ENCODE peak calls at places on chromosomes 4 and X, in seven cellular contexts. C, P, Y, I, V, U and X are unnamed samples.

GRCh38 chr4:145812902-145813301 is 125.7 kb downstream of the ZNF827 start:
- DNase-seq in C (no peak), P (no peak), Y (no peak), I (no peak), V (peak), U (no peak), X (peak)

GRCh38 chr4:42627887-42628646 is 28.8 kb downstream of the ATP8A1 start:
- DNase-seq in C (no peak), P (peak), Y (peak), I (no peak), V (no peak), U (peak), X (no peak)

GRCh38 chr4:3096207-3096606 is 21.7 kb downstream of the HTT start:
- DNase-seq in C (no peak), P (no peak), Y (no peak), I (no peak), V (no peak), U (no peak), X (no peak)

GRCh38 chr4:88097781-88098180 is 60.7 kb downstream of the ABCG2 start:
- DNase-seq in C (no peak), P (no peak), Y (no peak), I (no peak), V (no peak), U (no peak), X (no peak)

GRCh38 chrX:18542897-18543296 is 117.5 kb downstream of the CDKL5 start:
- DNase-seq in C (no peak), P (no peak), Y (no peak), I (no peak), V (no peak), U (no peak), X (no peak)

GRCh38 chr4:159360549-159360948 is 257.7 kb downstream of the RAPGEF2 start:
- DNase-seq in C (no peak), P (no peak), Y (no peak), I (no peak), V (peak), U (no peak), X (peak)

GRCh38 chr4:20194079-20195013 is 57.4 kb upstream of the SLIT2 start:
- DNase-seq in C (no peak), P (no peak), Y (no peak), I (no peak), V (peak), U (no peak), X (peak)

GRCh38 chr4:143354990-143355389 is 18.3 kb downstream of the GAB1 start:
- DNase-seq in C (no peak), P (no peak), Y (no peak), I (peak), V (no peak), U (no peak), X (no peak)

GRCh38 chr4:81255524-81255923 is 40.5 kb upstream of the PRKG2 start:
- DNase-seq in C (no peak), P (no peak), Y (no peak), I (no peak), V (peak), U (no peak), X (no peak)

GRCh38 chr4:15765910-15766703 is 12.0 kb upstream of the CD38 start:
- DNase-seq in C (no peak), P (peak), Y (no peak), I (peak), V (no peak), U (no peak), X (no peak)

DNA sequence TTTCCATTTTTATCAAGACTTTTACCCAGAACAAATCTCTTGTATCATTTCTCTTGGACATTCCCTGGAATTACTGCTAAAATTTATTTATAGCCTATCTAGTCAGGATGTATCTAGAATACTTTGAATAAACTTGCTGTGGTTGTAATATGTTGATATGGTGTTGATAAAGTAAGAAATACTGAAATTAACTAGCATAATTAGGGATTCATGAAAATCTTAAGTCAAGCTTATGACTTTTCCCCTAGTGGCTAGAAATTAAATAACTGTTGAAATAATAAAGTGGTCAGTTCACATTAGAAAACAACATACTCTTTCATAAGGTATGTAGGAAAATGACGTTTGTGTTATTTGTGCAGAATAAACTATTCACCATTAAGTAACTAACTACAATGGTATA is 73.1 kb upstream of the ANKRD50 start:
- DNase-seq in C (no peak), P (no peak), Y (no peak), I (no peak), V (no peak), U (no peak), X (no peak)
- TF ChIP-seq CTCF in C (no peak), P (no peak), Y (peak), I (peak), V (no peak), U (no peak), X (peak)

DNA sequence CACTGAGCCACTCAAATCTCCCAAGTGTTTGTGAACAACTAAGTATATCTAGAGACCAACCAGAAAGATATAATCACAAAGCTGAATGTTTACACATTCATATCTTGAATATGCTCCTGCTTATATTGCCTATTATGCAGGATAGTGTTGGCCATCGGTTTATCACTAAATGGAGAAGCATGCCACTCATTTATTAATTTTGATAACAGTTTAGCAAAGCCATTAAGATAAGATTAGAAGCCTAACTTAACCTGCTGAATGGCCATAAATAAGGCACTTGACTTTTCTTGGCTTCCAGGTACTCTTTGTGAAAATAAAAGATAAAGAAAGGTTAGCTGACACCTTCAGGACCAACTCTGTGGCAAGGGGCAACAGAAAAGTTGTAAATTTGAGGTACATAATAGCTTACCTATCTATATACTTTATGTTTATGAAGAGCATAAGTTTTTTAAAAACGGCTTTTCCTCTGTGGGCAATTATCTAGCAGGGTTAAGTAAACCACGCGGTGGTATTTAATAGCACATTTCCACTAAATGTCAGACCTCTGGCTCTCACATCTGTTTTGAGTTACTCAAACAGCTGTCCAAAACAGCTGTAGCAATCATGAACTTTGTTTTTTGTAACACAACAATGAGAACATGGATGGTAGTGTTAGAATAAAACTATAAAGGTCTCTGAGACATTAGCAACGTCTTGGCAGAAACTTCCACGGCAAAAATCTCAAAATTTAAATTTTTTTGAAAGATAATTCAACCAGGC is 58.8 kb upstream of the FTHL17 start:
- DNase-seq in C (no peak), P (no peak), Y (no peak), I (no peak), V (no peak), U (no peak), X (no peak)
- H3K27ac ChIP-seq in C (no peak), P (no peak), Y (no peak), I (no peak), V (no peak), U (no peak), X (no peak)

DNA sequence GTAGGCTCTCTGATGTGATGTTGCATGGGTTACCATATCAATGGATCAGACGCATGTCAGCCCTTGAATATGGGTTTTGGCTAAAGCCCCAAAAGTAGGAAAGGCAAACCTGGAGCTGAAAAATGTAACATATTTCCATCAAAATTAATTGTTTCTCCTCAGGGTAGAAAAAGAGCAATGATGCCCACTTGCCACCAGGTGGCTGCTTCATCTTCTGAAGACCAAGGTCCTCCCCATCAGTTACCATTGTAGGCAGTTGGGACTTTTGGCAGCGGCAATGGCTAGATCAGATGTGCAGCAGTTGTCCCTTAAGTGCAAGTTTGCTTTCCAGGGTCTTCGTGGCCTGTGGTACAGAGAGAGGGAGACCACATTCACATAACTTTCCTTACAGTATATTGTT is 118.2 kb downstream of the NAF1 start:
- DNase-seq in C (peak), P (no peak), Y (peak), I (peak), V (peak), U (peak), X (peak)
- TF ChIP-seq CTCF in C (peak), P (no peak), Y (peak), I (peak), V (peak), U (peak), X (no peak)

GRCh38 chr4:14223461-14223860 is 595.9 kb upstream of the BOD1L1 start:
- DNase-seq in C (no peak), P (no peak), Y (no peak), I (no peak), V (no peak), U (no peak), X (no peak)
- H3K27ac ChIP-seq in C (no peak), P (no peak), Y (no peak), I (no peak), V (no peak), U (no peak), X (no peak)

DNA sequence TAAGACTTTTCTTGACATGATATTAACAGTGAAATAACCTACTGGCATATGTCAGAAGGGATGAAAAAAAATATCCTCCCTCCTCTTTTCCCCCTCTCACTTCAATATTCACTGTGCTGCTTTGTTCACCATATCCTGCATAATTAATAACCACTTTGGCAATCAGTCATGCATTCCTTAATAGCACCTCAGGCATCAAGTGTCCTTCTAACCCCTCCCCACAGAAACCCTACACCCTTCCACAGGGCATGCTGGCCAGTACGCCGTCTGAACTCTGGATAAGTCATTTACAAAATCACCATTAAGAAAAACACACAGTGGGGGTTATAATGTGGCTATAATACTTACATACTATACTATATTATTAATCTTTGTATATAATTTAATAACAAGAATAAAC is 165.9 kb downstream of the PDGFC start:
- DNase-seq in C (no peak), P (no peak), Y (no peak), I (no peak), V (peak), U (peak), X (peak)
- TF ChIP-seq CTCF in C (no peak), P (no peak), Y (no peak), I (no peak), V (no peak), U (no peak), X (no peak)

GRCh38 chr4:109729155-109729562 is 711 bp downstream of the PLA2G12A start:
- DNase-seq in C (no peak), P (no peak), Y (peak), I (no peak), V (no peak), U (peak), X (no peak)
- H3K27ac ChIP-seq in C (peak), P (peak), Y (peak), I (peak), V (no peak), U (peak), X (peak)

GRCh38 chrX:132077912-132078311 is 49.9 kb downstream of the FRMD7 start:
- DNase-seq in C (no peak), P (no peak), Y (no peak), I (no peak), V (no peak), U (no peak), X (no peak)
- TF ChIP-seq CTCF in C (no peak), P (no peak), Y (no peak), I (no peak), V (no peak), U (no peak), X (no peak)

GRCh38 chrX:101691823-101692222 is 32.2 kb upstream of the ARMCX2 start:
- DNase-seq in C (no peak), P (no peak), Y (no peak), I (no peak), V (no peak), U (no peak), X (no peak)
- H3K27ac ChIP-seq in C (no peak), P (no peak), Y (no peak), I (no peak), V (no peak), U (no peak), X (no peak)